ENCODE peak calls at places on chromosome 18, in five cellular contexts. I is A549, W is K562, J is HCT116, D is NB4. Y is an unnamed sample.

GRCh38 chr18:59517446-59518171 is 158.5 kb upstream of the LMAN1 start:
- DNase-seq in J (no peak), W (no peak), I (no peak), D (peak), Y (peak)

GRCh38 chr18:46411862-46412690 is 244.9 kb downstream of the LOXHD1 start:
- DNase-seq in I (no peak), W (no peak), J (no peak), D (no peak), Y (no peak)

GRCh38 chr18:37492952-37493351 is 72.6 kb downstream of the CELF4 start:
- DNase-seq in D (no peak), J (no peak), I (no peak), W (no peak), Y (no peak)

GRCh38 chr18:41938445-41938844 is 16.6 kb upstream of the PIK3C3 start:
- DNase-seq in D (peak), I (peak), J (no peak), W (no peak), Y (no peak)

GRCh38 chr18:53799134-53799533 is 425.3 kb downstream of the MBD2 start:
- DNase-seq in I (no peak), D (no peak), W (no peak), J (no peak), Y (no peak)

GRCh38 chr18:28204154-28204553 is 27.2 kb upstream of the CDH2 start:
- DNase-seq in D (no peak), J (no peak), I (peak), W (no peak), Y (no peak)

GRCh38 chr18:51153659-51154371 is 43.7 kb downstream of the MEX3C start:
- DNase-seq in W (no peak), D (peak), I (no peak), J (no peak), Y (no peak)

GRCh38 chr18:7899078-7899477 is 332.0 kb downstream of the PTPRM start:
- DNase-seq in J (no peak), D (no peak), I (no peak), W (no peak), Y (no peak)

GRCh38 chr18:39435209-39435608 is 1869.6 kb upstream of the CELF4 start:
- DNase-seq in W (no peak), I (no peak), D (no peak), J (no peak), Y (no peak)

GRCh38 chr18:12015697-12016062 is 34.4 kb downstream of the IMPA2 start:
- DNase-seq in D (no peak), I (no peak), J (no peak), W (no peak), Y (no peak)

GRCh38 chr18:61765097-61765496 is 127.7 kb downstream of the RNF152 start:
- DNase-seq in I (no peak), J (no peak), W (peak), D (no peak), Y (no peak)

GRCh38 chr18:37564796-37565137 is 831 bp downstream of the CELF4 start:
- DNase-seq in J (no peak), D (peak), W (peak), I (peak), Y (peak)

GRCh38 chr18:63997041-63997440 is 27.2 kb downstream of the SERPINB8 start:
- DNase-seq in J (no peak), I (no peak), W (no peak), D (no peak), Y (no peak)

GRCh38 chr18:57051019-57051418 is 95.9 kb upstream of the BOD1L2 start:
- DNase-seq in I (no peak), J (no peak), D (no peak), W (no peak), Y (no peak)

GRCh38 chr18:59300676-59301285 is 17.7 kb downstream of the CPLX4 start:
- DNase-seq in I (no peak), J (no peak), D (no peak), W (no peak), Y (no peak)

GRCh38 chr18:11150271-11150615 is 874 bp upstream of the PIEZO2 start:
- DNase-seq in J (no peak), I (no peak), D (no peak), W (no peak), Y (peak)

GRCh38 chr18:31183302-31183701 is 20.6 kb upstream of the DSC1 start:
- DNase-seq in J (no peak), I (no peak), W (no peak), D (no peak), Y (no peak)

GRCh38 chr18:45549296-45549695 is 66.0 kb upstream of the SLC14A2 start:
- DNase-seq in J (no peak), I (no peak), D (no peak), W (no peak), Y (no peak)

GRCh38 chr18:50806208-50806616 is 13.6 kb downstream of the MRO start:
- DNase-seq in I (no peak), D (peak), W (peak), J (no peak), Y (no peak)

GRCh38 chr18:864872-865273 is 39.8 kb upstream of the ADCYAP1 start:
- DNase-seq in I (peak), J (peak), W (peak), D (peak), Y (peak)

GRCh38 chr18:62611395-62612241 is 88.8 kb downstream of the ZCCHC2 start:
- DNase-seq in J (no peak), I (no peak), D (no peak), W (peak), Y (no peak)

GRCh38 chr18:28411806-28412205 is 234.9 kb upstream of the CDH2 start:
- DNase-seq in J (no peak), I (no peak), D (no peak), W (no peak), Y (no peak)

GRCh38 chr18:3726241-3726951 is 276.4 kb downstream of the TGIF1 start:
- DNase-seq in W (no peak), D (no peak), I (no peak), J (no peak), Y (no peak)

GRCh38 chr18:302097-302496 is 34.2 kb upstream of the THOC1 start:
- DNase-seq in J (no peak), W (no peak), D (no peak), I (no peak), Y (no peak)

GRCh38 chr18:11154369-11154982 is 5.1 kb upstream of the PIEZO2 start:
- DNase-seq in J (peak), W (peak), I (peak), D (peak), Y (no peak)

GRCh38 chr18:78414302-78414701 is 565.3 kb upstream of the SALL3 start:
- DNase-seq in D (no peak), J (no peak), I (no peak), W (no peak), Y (no peak)

GRCh38 chr18:50748243-50749229 is 71.3 kb downstream of the MRO start:
- DNase-seq in W (no peak), I (no peak), J (no peak), D (no peak), Y (peak)

GRCh38 chr18:12744103-12744502 is 41.3 kb downstream of the PSMG2 start:
- DNase-seq in D (peak), I (peak), W (peak), J (peak), Y (no peak)

GRCh38 chr18:494602-494983 is 5.9 kb downstream of the COLEC12 start:
- DNase-seq in I (no peak), W (no peak), J (no peak), D (no peak), Y (no peak)

GRCh38 chr18:9109523-9109922 is 7.0 kb downstream of the NDUFV2 start:
- DNase-seq in D (no peak), I (no peak), J (no peak), W (no peak), Y (no peak)
- TF ChIP-seq MAX in D (no peak), I (no peak), J (no peak), W (no peak), Y (no peak)

GRCh38 chr18:48986851-48987761 is 36.3 kb upstream of the SMAD7 start:
- DNase-seq in D (no peak), W (no peak), J (no peak), I (no peak), Y (no peak)

GRCh38 chr18:48982269-48982668 is 31.5 kb upstream of the SMAD7 start:
- DNase-seq in D (peak), W (peak), I (no peak), J (no peak), Y (no peak)

GRCh38 chr18:48979944-48980890 is 29.5 kb upstream of the SMAD7 start:
- DNase-seq in D (peak), J (no peak), W (no peak), I (no peak), Y (no peak)

GRCh38 chr18:48987821-48988220 is 37.1 kb upstream of the SMAD7 start:
- DNase-seq in D (no peak), I (no peak), J (no peak), W (no peak), Y (no peak)

DNA sequence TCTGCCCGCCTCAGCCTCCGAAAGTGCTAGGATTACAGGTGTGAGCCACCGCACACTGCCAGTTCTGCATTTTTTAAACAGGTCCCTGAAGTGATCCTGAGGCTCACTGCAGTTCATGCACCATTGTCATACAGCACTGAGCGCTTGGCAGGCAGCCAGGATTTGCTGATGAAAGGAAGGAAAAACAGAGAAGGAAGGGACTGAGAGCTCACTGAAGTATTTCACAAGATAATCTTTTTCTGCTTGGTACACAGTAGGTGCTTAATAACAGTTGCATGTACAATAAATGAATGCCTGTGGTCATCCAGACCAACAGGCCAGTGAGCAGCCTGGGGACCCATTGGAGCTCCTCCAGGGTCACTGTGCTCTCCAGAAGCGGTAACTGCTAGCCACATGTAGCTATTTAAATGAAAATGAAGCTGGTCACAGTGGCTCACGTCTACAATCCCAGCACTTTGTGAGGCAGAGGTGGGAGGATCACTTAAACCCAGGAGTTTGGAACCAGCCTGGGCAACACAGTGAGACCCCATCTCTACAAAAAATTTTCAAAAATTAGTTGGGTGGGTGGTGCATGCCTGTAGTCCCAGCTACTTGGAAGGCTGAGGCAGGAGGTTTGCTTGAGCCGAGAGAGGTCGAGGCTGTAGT is 33.1 kb upstream of the SMAD7 start:
- DNase-seq in W (no peak), D (peak), I (no peak), J (no peak), Y (no peak)
- TF ChIP-seq MAX in W (no peak), D (no peak), I (no peak), J (no peak), Y (no peak)

GRCh38 chr18:9017900-9018217 is 84.6 kb upstream of the NDUFV2 start:
- DNase-seq in I (no peak), D (no peak), J (no peak), W (no peak), Y (no peak)
- TF ChIP-seq MAX in I (no peak), D (no peak), J (no peak), W (no peak), Y (no peak)

GRCh38 chr18:79583426-79583825 is 96.2 kb upstream of the CTDP1 start:
- DNase-seq in I (no peak), D (no peak), W (no peak), J (no peak), Y (no peak)
- TF ChIP-seq MAX in I (no peak), D (no peak), W (no peak), J (no peak), Y (no peak)

GRCh38 chr18:58144106-58144505 is 100.1 kb downstream of the NEDD4L start:
- DNase-seq in D (no peak), W (no peak), J (no peak), I (no peak), Y (no peak)

GRCh38 chr18:58146099-58146498 is 102.1 kb downstream of the NEDD4L start:
- DNase-seq in D (no peak), J (no peak), W (no peak), I (no peak), Y (no peak)

GRCh38 chr18:58144671-58145285 is 100.8 kb downstream of the NEDD4L start:
- DNase-seq in J (no peak), D (no peak), W (no peak), I (no peak), Y (no peak)

GRCh38 chr18:58140366-58141325 is 96.6 kb downstream of the NEDD4L start:
- DNase-seq in W (no peak), I (no peak), J (no peak), D (no peak), Y (no peak)

DNA sequence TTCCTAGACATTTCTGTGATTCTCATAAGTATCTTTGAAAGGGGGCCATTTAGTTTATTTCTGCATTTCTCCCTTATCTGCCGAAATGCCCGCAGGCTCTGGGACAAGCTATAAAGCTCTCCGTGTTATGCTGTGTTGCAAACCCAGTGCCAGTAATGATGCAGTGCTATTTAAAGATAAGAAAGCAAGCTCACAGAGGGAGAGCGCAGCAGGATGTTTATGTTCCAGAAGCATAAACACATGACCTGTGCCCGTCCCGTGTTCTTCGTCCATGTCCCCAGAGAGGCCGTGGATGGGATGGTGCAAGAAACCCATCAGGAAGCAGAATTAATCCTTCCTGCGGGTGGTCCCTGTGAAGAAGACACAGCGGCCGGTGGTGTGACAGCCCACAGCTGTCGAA is 99.4 kb downstream of the NEDD4L start:
- DNase-seq in W (no peak), I (no peak), D (no peak), J (no peak), Y (no peak)
- TF ChIP-seq MAX in W (no peak), I (no peak), D (no peak), J (no peak), Y (no peak)

GRCh38 chr18:33195795-33196194 is 244.7 kb downstream of the CCDC178 start:
- DNase-seq in J (no peak), I (no peak), W (no peak), D (no peak), Y (no peak)

GRCh38 chr18:33205777-33206176 is 234.7 kb downstream of the CCDC178 start:
- DNase-seq in W (no peak), J (no peak), I (no peak), D (no peak), Y (no peak)

GRCh38 chr18:33201509-33201926 is 239.0 kb downstream of the CCDC178 start:
- DNase-seq in J (no peak), D (peak), W (no peak), I (peak), Y (peak)
- TF ChIP-seq MAX in J (no peak), D (no peak), W (no peak), I (no peak), Y (no peak)

GRCh38 chr18:24319757-24320156 is 77.9 kb downstream of the OSBPL1A start:
- DNase-seq in W (no peak), D (no peak), I (no peak), J (no peak), Y (no peak)

GRCh38 chr18:24321071-24321470 is 76.6 kb downstream of the OSBPL1A start:
- DNase-seq in I (no peak), W (no peak), D (peak), J (no peak), Y (no peak)

GRCh38 chr18:24317370-24317769 is 80.3 kb downstream of the OSBPL1A start:
- DNase-seq in D (no peak), W (no peak), I (no peak), J (no peak), Y (no peak)

DNA sequence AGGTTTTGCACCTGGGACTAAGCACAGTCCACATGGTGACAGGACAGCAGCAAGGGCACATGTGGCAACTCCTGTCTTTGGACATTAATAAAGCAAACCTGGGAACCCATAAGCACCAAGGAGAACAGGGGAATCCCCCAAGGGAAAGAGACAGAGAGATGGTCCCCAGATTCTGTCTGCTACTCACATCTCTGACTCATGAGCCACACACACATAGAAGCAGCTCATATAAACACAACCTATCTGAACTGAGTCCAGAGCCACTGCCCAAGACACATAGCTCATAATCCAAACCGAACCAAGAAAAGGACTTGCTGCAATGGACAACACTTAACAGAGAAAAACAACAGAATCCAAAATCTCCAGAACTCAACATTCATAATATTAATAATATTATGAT is 82.5 kb downstream of the OSBPL1A start:
- DNase-seq in J (no peak), W (no peak), I (no peak), D (peak), Y (no peak)
- TF ChIP-seq MAX in J (no peak), W (no peak), I (no peak), D (no peak), Y (no peak)

DNA sequence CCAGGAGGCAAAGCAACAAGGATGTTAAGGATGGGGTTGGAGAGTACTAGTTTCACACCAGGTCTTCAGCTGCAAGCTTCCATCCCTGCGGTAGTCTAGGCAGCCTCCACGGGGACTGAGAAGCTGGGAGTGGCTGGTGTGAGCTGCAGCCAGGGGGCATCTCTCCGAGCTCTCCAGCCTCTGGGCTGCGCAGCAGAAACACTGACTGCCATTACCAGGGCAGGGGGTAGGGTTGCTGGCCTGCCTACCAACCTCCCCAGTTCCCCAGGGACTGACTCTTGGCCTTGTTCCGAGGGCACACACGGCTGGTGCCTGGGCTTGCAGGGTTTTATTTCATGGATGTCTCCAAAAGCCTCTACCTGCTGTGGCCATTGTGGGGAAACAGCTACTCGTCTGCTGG is 15.9 kb downstream of the GATA6 start:
- DNase-seq in D (no peak), W (no peak), J (no peak), I (no peak), Y (peak)
- TF ChIP-seq MAX in D (no peak), W (no peak), J (no peak), I (no peak), Y (no peak)